ENCODE peak calls at places on chromosomes 13 and 19, in nine cellular contexts. B, D, M, J, S, I, E, V and T are unnamed samples.

GRCh38 chr19:35151273-35152065 is 3.1 kb upstream of the FXYD5 start:
- DNase-seq in B (no peak), D (no peak), M (no peak), J (no peak), S (no peak), I (no peak), E (no peak), V (no peak), T (no peak)

GRCh38 chr19:54851353-54851752 is 1.1 kb downstream of the KIR3DL2 start:
- DNase-seq in B (no peak), D (no peak), M (no peak), J (no peak), S (no peak), I (no peak), E (no peak), V (no peak), T (no peak)

GRCh38 chr13:92510416-92510815 is 716.2 kb upstream of the GPC6 start:
- DNase-seq in B (no peak), D (no peak), M (no peak), J (no peak), S (no peak), I (no peak), E (no peak), V (no peak), T (no peak)

GRCh38 chr13:21060063-21060826 is 1.1 kb downstream of the LATS2 start:
- DNase-seq in B (no peak), D (peak; percentile 30), M (peak; percentile 25), J (peak; percentile 92), S (no peak), I (no peak), E (peak; percentile 52), V (peak; percentile 62), T (peak; percentile 58)

GRCh38 chr19:33673996-33674395 is 52.2 kb downstream of the CHST8 start:
- DNase-seq in B (no peak), D (no peak), M (no peak), J (no peak), S (no peak), I (peak; percentile 35), E (peak; percentile 20), V (no peak), T (no peak)

GRCh38 chr13:113034451-113035208 is 65.6 kb downstream of the MCF2L start:
- DNase-seq in B (peak; percentile 54), D (peak; percentile 53), M (peak; percentile 24), J (peak; percentile 50), S (no peak), I (peak; percentile 57), E (peak; percentile 38), V (peak; percentile 72), T (peak; percentile 71)

GRCh38 chr13:109998808-109999528 is 212.6 kb upstream of the IRS2 start:
- DNase-seq in B (peak; percentile 80), D (no peak), M (no peak), J (no peak), S (no peak), I (no peak), E (no peak), V (no peak), T (no peak)

GRCh38 chr13:47216176-47216822 is 319.4 kb upstream of the HTR2A start:
- DNase-seq in B (no peak), D (no peak), M (no peak), J (no peak), S (no peak), I (no peak), E (no peak), V (no peak), T (no peak)

GRCh38 chr19:56170261-56170660 is 5.5 kb upstream of the GALP start:
- DNase-seq in B (no peak), D (no peak), M (no peak), J (no peak), S (no peak), I (no peak), E (no peak), V (no peak), T (no peak)

GRCh38 chr13:66264976-66265375 is 965.2 kb downstream of the PCDH9 start:
- DNase-seq in B (no peak), D (no peak), M (no peak), J (no peak), S (no peak), I (no peak), E (no peak), V (no peak), T (no peak)

GRCh38 chr19:48806818-48807589 is 3.8 kb downstream of the BCAT2 start:
- DNase-seq in B (no peak), D (no peak), M (peak; percentile 68), J (peak; percentile 53), S (no peak), I (peak; percentile 19), E (no peak), V (peak; percentile 55), T (no peak)

GRCh38 chr13:80131204-80131603 is 209.7 kb downstream of the SPRY2 start:
- DNase-seq in B (peak; percentile 49), D (peak; percentile 43), M (peak; percentile 81), J (peak; percentile 49), S (no peak), I (peak; percentile 56), E (peak; percentile 73), V (no peak), T (peak; percentile 57)

DNA sequence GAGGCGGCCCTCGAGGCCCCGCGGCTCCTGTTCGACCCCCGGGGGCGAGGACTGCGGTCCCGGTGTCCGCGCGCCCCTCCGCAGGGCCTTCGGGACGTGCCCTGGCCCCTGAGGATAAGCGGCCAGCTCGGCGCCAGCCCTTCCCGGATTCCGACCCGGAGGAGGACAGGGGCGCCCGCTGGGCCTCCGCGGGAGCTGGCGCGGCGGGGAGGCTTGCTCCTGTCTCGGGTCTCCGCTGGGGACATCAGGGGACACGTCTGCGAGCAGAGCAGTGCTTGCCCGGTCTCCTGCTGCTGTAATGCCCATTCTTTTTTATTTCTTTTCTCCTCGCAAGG is 828 bp downstream of the B3GLCT start:
- DNase-seq in B (peak; percentile 50), D (no peak), M (peak; percentile 63), J (peak; percentile 94), S (no peak), I (no peak), E (peak; percentile 50), V (peak; percentile 59), T (peak; percentile 39)
- TF ChIP-seq EP300 in B (no peak), D (peak; percentile 25), M (no peak), J (no peak), S (no peak), I (no peak), E (no peak), V (no peak), T (no peak)

GRCh38 chr19:28397311-28397710 is 815.6 kb downstream of the UQCRFS1 start:
- DNase-seq in B (no peak), D (no peak), M (no peak), J (no peak), S (no peak), I (no peak), E (no peak), V (no peak), T (no peak)

GRCh38 chr19:28393574-28394336 is 819.2 kb downstream of the UQCRFS1 start:
- DNase-seq in B (no peak), D (no peak), M (no peak), J (no peak), S (no peak), I (no peak), E (no peak), V (no peak), T (no peak)

GRCh38 chr19:28399187-28399586 is 813.8 kb downstream of the UQCRFS1 start:
- DNase-seq in B (no peak), D (no peak), M (no peak), J (no peak), S (no peak), I (no peak), E (no peak), V (no peak), T (no peak)

GRCh38 chr19:28396259-28396940 is 816.6 kb downstream of the UQCRFS1 start:
- DNase-seq in B (no peak), D (no peak), M (no peak), J (no peak), S (no peak), I (no peak), E (no peak), V (no peak), T (no peak)

GRCh38 chr19:28394705-28395104 is 818.2 kb downstream of the UQCRFS1 start:
- DNase-seq in B (no peak), D (no peak), M (no peak), J (no peak), S (no peak), I (no peak), E (no peak), V (no peak), T (no peak)
- H3K4me1 ChIP-seq in B (no peaks in the 10 kb centered on the region), D (no peaks in the 10 kb centered on the region), M (no peaks in the 10 kb centered on the region), J (no peaks in the 10 kb centered on the region), S (no peaks in the 10 kb centered on the region), I (no peaks in the 10 kb centered on the region), E (no peaks in the 10 kb centered on the region), V (peaks cover 8% of the 10 kb centered on the region), T (no peaks in the 10 kb centered on the region)

GRCh38 chr13:32642858-32643257 is 56.6 kb downstream of the PDS5B start:
- DNase-seq in B (no peak), D (no peak), M (no peak), J (no peak), S (no peak), I (no peak), E (no peak), V (no peak), T (no peak)
- TF ChIP-seq EP300 in B (no peak), D (no peak), M (no peak), J (no peak), S (no peak), I (no peak), E (no peak), V (no peak), T (no peak)

GRCh38 chr19:40251991-40252390 is 25.5 kb upstream of the CCNP start:
- DNase-seq in B (no peak), D (no peak), M (no peak), J (peak; percentile 19), S (no peak), I (no peak), E (no peak), V (no peak), T (no peak)

GRCh38 chr19:40249781-40250180 is 23.3 kb upstream of the CCNP start:
- DNase-seq in B (no peak), D (no peak), M (no peak), J (peak; percentile 8), S (no peak), I (no peak), E (no peak), V (no peak), T (no peak)

GRCh38 chr19:40249201-40249600 is 22.7 kb upstream of the CCNP start:
- DNase-seq in B (no peak), D (no peak), M (no peak), J (peak; percentile 46), S (no peak), I (no peak), E (no peak), V (no peak), T (no peak)

GRCh38 chr19:40252395-40252794 is 25.9 kb upstream of the CCNP start:
- DNase-seq in B (no peak), D (no peak), M (no peak), J (no peak), S (no peak), I (no peak), E (no peak), V (no peak), T (no peak)

DNA sequence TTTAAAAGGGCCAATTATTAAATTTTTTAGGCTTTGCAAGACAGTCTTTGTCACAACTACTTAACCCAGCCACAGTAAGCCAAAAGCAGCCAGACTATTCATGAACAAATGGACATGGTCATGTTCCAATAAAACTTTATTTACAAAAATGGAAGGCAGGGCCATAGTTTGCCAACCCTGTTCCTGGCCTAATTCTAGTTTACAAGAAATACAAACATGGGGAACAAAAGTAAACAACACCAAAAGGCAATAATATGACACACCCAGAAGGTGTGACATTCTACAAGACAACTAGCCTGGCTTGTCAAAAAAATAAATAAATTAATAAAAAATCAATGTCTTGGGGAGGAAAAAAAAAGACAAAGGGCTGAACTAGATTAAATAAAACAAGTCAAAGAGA is 24.8 kb upstream of the CCNP start:
- DNase-seq in B (no peak), D (no peak), M (no peak), J (no peak), S (no peak), I (no peak), E (no peak), V (no peak), T (no peak)
- H3K4me1 ChIP-seq in B (no peaks in the 10 kb centered on the region), D (no peaks in the 10 kb centered on the region), M (no peaks in the 10 kb centered on the region), J (peaks cover 14% of the 10 kb centered on the region), S (no peaks in the 10 kb centered on the region), I (no peaks in the 10 kb centered on the region), E (peaks cover 6% of the 10 kb centered on the region), V (peaks cover 6% of the 10 kb centered on the region), T (no peaks in the 10 kb centered on the region)